ENCODE peak calls at places on chromosomes 5 and 9, in nine cellular contexts. One of them, this sample, is unnamed.

GRCh38 chr5:12566441-12566840 is 662.2 kb upstream of the CTNND2 start:
- DNase-seq in aorta: no peak
- DNase-seq in heart left ventricle: no peak
- DNase-seq in ELR: peak
- DNase-seq in fibroblast of mammary gland: no peak
- DNase-seq in activated CD8-positive, alpha-beta memory T cell treated with anti-CD3 and anti-CD28 coated beads for 4 hours: no peak
- DNase-seq in NCI-H748 treated with DMSO at 0.1 percent for 48 hours: no peak
- DNase-seq in GM23248: no peak
- DNase-seq in stimulated activated CD8-positive, alpha-beta memory T cell treated with anti-CD3 and anti-CD28 coated beads, Interleukin-15, amount 100 ng/mL, for 4 hours: no peak
- DNase-seq in this sample: no peak

GRCh38 chr5:128174951-128175350 is 91.4 kb downstream of the SLC12A2 start:
- DNase-seq in stimulated activated CD8-positive, alpha-beta memory T cell treated with anti-CD3 and anti-CD28 coated beads, Interleukin-15, amount 100 ng/mL, for 4 hours: no peak
- DNase-seq in activated CD8-positive, alpha-beta memory T cell treated with anti-CD3 and anti-CD28 coated beads for 4 hours: no peak
- DNase-seq in aorta: no peak
- DNase-seq in ELR: peak
- DNase-seq in GM23248: peak
- DNase-seq in heart left ventricle: no peak
- DNase-seq in NCI-H748 treated with DMSO at 0.1 percent for 48 hours: no peak
- DNase-seq in fibroblast of mammary gland: peak
- DNase-seq in this sample: no peak

GRCh38 chr9:114908104-114908621 is 22.2 kb downstream of the TNFSF8 start:
- DNase-seq in stimulated activated CD8-positive, alpha-beta memory T cell treated with anti-CD3 and anti-CD28 coated beads, Interleukin-15, amount 100 ng/mL, for 4 hours: no peak
- DNase-seq in heart left ventricle: no peak
- DNase-seq in ELR: peak
- DNase-seq in fibroblast of mammary gland: peak
- DNase-seq in aorta: no peak
- DNase-seq in GM23248: peak
- DNase-seq in activated CD8-positive, alpha-beta memory T cell treated with anti-CD3 and anti-CD28 coated beads for 4 hours: no peak
- DNase-seq in NCI-H748 treated with DMSO at 0.1 percent for 48 hours: peak
- DNase-seq in this sample: peak

GRCh38 chr5:136216230-136216629 is 23.3 kb upstream of the SMIM32 start:
- DNase-seq in aorta: no peak
- DNase-seq in ELR: no peak
- DNase-seq in NCI-H748 treated with DMSO at 0.1 percent for 48 hours: no peak
- DNase-seq in activated CD8-positive, alpha-beta memory T cell treated with anti-CD3 and anti-CD28 coated beads for 4 hours: no peak
- DNase-seq in heart left ventricle: no peak
- DNase-seq in fibroblast of mammary gland: no peak
- DNase-seq in stimulated activated CD8-positive, alpha-beta memory T cell treated with anti-CD3 and anti-CD28 coated beads, Interleukin-15, amount 100 ng/mL, for 4 hours: no peak
- DNase-seq in GM23248: no peak
- DNase-seq in this sample: no peak

GRCh38 chr5:107216587-107216986 is 454.1 kb downstream of the EFNA5 start:
- DNase-seq in activated CD8-positive, alpha-beta memory T cell treated with anti-CD3 and anti-CD28 coated beads for 4 hours: no peak
- DNase-seq in GM23248: no peak
- DNase-seq in NCI-H748 treated with DMSO at 0.1 percent for 48 hours: peak
- DNase-seq in ELR: no peak
- DNase-seq in stimulated activated CD8-positive, alpha-beta memory T cell treated with anti-CD3 and anti-CD28 coated beads, Interleukin-15, amount 100 ng/mL, for 4 hours: no peak
- DNase-seq in fibroblast of mammary gland: no peak
- DNase-seq in heart left ventricle: no peak
- DNase-seq in aorta: no peak
- DNase-seq in this sample: no peak

GRCh38 chr5:119063579-119064379 is 7.1 kb upstream of the DMXL1 start:
- DNase-seq in aorta: no peak
- DNase-seq in NCI-H748 treated with DMSO at 0.1 percent for 48 hours: no peak
- DNase-seq in stimulated activated CD8-positive, alpha-beta memory T cell treated with anti-CD3 and anti-CD28 coated beads, Interleukin-15, amount 100 ng/mL, for 4 hours: no peak
- DNase-seq in activated CD8-positive, alpha-beta memory T cell treated with anti-CD3 and anti-CD28 coated beads for 4 hours: no peak
- DNase-seq in heart left ventricle: no peak
- DNase-seq in GM23248: peak
- DNase-seq in ELR: no peak
- DNase-seq in fibroblast of mammary gland: peak
- DNase-seq in this sample: no peak

GRCh38 chr5:34854459-34855174 is 15.7 kb downstream of the TTC23L start:
- DNase-seq in fibroblast of mammary gland: no peak
- DNase-seq in aorta: no peak
- DNase-seq in stimulated activated CD8-positive, alpha-beta memory T cell treated with anti-CD3 and anti-CD28 coated beads, Interleukin-15, amount 100 ng/mL, for 4 hours: no peak
- DNase-seq in ELR: no peak
- DNase-seq in NCI-H748 treated with DMSO at 0.1 percent for 48 hours: peak
- DNase-seq in heart left ventricle: no peak
- DNase-seq in GM23248: peak
- DNase-seq in activated CD8-positive, alpha-beta memory T cell treated with anti-CD3 and anti-CD28 coated beads for 4 hours: no peak
- DNase-seq in this sample: peak

GRCh38 chr9:79969866-79970265 is 398.1 kb downstream of the TLE4 start:
- DNase-seq in fibroblast of mammary gland: no peak
- DNase-seq in ELR: no peak
- DNase-seq in GM23248: no peak
- DNase-seq in aorta: no peak
- DNase-seq in heart left ventricle: no peak
- DNase-seq in activated CD8-positive, alpha-beta memory T cell treated with anti-CD3 and anti-CD28 coated beads for 4 hours: no peak
- DNase-seq in NCI-H748 treated with DMSO at 0.1 percent for 48 hours: no peak
- DNase-seq in stimulated activated CD8-positive, alpha-beta memory T cell treated with anti-CD3 and anti-CD28 coated beads, Interleukin-15, amount 100 ng/mL, for 4 hours: no peak
- DNase-seq in this sample: peak

GRCh38 chr5:96177303-96177869 is 215.7 kb upstream of the ELL2 start:
- DNase-seq in activated CD8-positive, alpha-beta memory T cell treated with anti-CD3 and anti-CD28 coated beads for 4 hours: no peak
- DNase-seq in stimulated activated CD8-positive, alpha-beta memory T cell treated with anti-CD3 and anti-CD28 coated beads, Interleukin-15, amount 100 ng/mL, for 4 hours: no peak
- DNase-seq in ELR: peak
- DNase-seq in NCI-H748 treated with DMSO at 0.1 percent for 48 hours: no peak
- DNase-seq in fibroblast of mammary gland: peak
- DNase-seq in heart left ventricle: no peak
- DNase-seq in GM23248: peak
- DNase-seq in aorta: no peak
- DNase-seq in this sample: no peak

GRCh38 chr9:116497081-116497480 is 190.0 kb upstream of the TRIM32 start:
- DNase-seq in heart left ventricle: no peak
- DNase-seq in ELR: peak
- DNase-seq in NCI-H748 treated with DMSO at 0.1 percent for 48 hours: no peak
- DNase-seq in aorta: no peak
- DNase-seq in GM23248: peak
- DNase-seq in fibroblast of mammary gland: peak
- DNase-seq in activated CD8-positive, alpha-beta memory T cell treated with anti-CD3 and anti-CD28 coated beads for 4 hours: no peak
- DNase-seq in stimulated activated CD8-positive, alpha-beta memory T cell treated with anti-CD3 and anti-CD28 coated beads, Interleukin-15, amount 100 ng/mL, for 4 hours: no peak
- DNase-seq in this sample: no peak

GRCh38 chr5:34511915-34512314 is 144.2 kb upstream of the RAI14 start:
- DNase-seq in stimulated activated CD8-positive, alpha-beta memory T cell treated with anti-CD3 and anti-CD28 coated beads, Interleukin-15, amount 100 ng/mL, for 4 hours: no peak
- DNase-seq in NCI-H748 treated with DMSO at 0.1 percent for 48 hours: no peak
- DNase-seq in ELR: no peak
- DNase-seq in aorta: peak
- DNase-seq in activated CD8-positive, alpha-beta memory T cell treated with anti-CD3 and anti-CD28 coated beads for 4 hours: no peak
- DNase-seq in heart left ventricle: no peak
- DNase-seq in fibroblast of mammary gland: peak
- DNase-seq in GM23248: no peak
- DNase-seq in this sample: no peak

GRCh38 chr9:117412006-117412715 is 2.7 kb downstream of the ASTN2 start:
- DNase-seq in ELR: no peak
- DNase-seq in NCI-H748 treated with DMSO at 0.1 percent for 48 hours: peak
- DNase-seq in aorta: no peak
- DNase-seq in stimulated activated CD8-positive, alpha-beta memory T cell treated with anti-CD3 and anti-CD28 coated beads, Interleukin-15, amount 100 ng/mL, for 4 hours: no peak
- DNase-seq in heart left ventricle: no peak
- DNase-seq in GM23248: no peak
- DNase-seq in fibroblast of mammary gland: no peak
- DNase-seq in activated CD8-positive, alpha-beta memory T cell treated with anti-CD3 and anti-CD28 coated beads for 4 hours: no peak
- DNase-seq in this sample: peak

GRCh38 chr5:749101-749670 is 35.3 kb downstream of the ZDHHC11B start:
- DNase-seq in NCI-H748 treated with DMSO at 0.1 percent for 48 hours: no peak
- DNase-seq in stimulated activated CD8-positive, alpha-beta memory T cell treated with anti-CD3 and anti-CD28 coated beads, Interleukin-15, amount 100 ng/mL, for 4 hours: no peak
- DNase-seq in activated CD8-positive, alpha-beta memory T cell treated with anti-CD3 and anti-CD28 coated beads for 4 hours: no peak
- DNase-seq in GM23248: no peak
- DNase-seq in fibroblast of mammary gland: no peak
- DNase-seq in heart left ventricle: no peak
- DNase-seq in ELR: no peak
- DNase-seq in aorta: no peak
- DNase-seq in this sample: no peak

GRCh38 chr9:124359426-124359825 is 55.8 kb downstream of the PSMB7 start:
- DNase-seq in heart left ventricle: no peak
- DNase-seq in aorta: no peak
- DNase-seq in GM23248: no peak
- DNase-seq in fibroblast of mammary gland: no peak
- DNase-seq in ELR: no peak
- DNase-seq in stimulated activated CD8-positive, alpha-beta memory T cell treated with anti-CD3 and anti-CD28 coated beads, Interleukin-15, amount 100 ng/mL, for 4 hours: no peak
- DNase-seq in NCI-H748 treated with DMSO at 0.1 percent for 48 hours: no peak
- DNase-seq in activated CD8-positive, alpha-beta memory T cell treated with anti-CD3 and anti-CD28 coated beads for 4 hours: no peak
- DNase-seq in this sample: no peak

This sample was measured in NCI-H2029.